ENCODE peak calls at places on chromosomes 6 and 20, in nine cellular contexts. One of them, this sample, is unnamed.

GRCh38 chr6:40287296-40287820 is 299.8 kb downstream of the LRFN2 start:
- DNase-seq in AG10803: no peak
- DNase-seq in pancreas: no peak
- DNase-seq in spleen: no peak
- DNase-seq in vagina: no peak
- DNase-seq in DND-41: no peak
- DNase-seq in epithelial cell of esophagus: peak
- DNase-seq in A549: no peak
- DNase-seq in uterus: no peak
- DNase-seq in this sample: no peak

GRCh38 chr6:223763-224162 is 68.5 kb upstream of the DUSP22 start:
- DNase-seq in AG10803: peak
- DNase-seq in pancreas: no peak
- DNase-seq in spleen: no peak
- DNase-seq in vagina: no peak
- DNase-seq in DND-41: no peak
- DNase-seq in epithelial cell of esophagus: peak
- DNase-seq in A549: no peak
- DNase-seq in uterus: no peak
- DNase-seq in this sample: no peak

GRCh38 chr6:7543761-7544424 is 2.4 kb downstream of the DSP start:
- DNase-seq in AG10803: no peak
- DNase-seq in pancreas: no peak
- DNase-seq in spleen: no peak
- DNase-seq in vagina: no peak
- DNase-seq in DND-41: no peak
- DNase-seq in epithelial cell of esophagus: peak
- DNase-seq in A549: no peak
- DNase-seq in uterus: no peak
- DNase-seq in this sample: peak

GRCh38 chr6:78746457-78746856 is 120.9 kb upstream of the IRAK1BP1 start:
- DNase-seq in AG10803: peak
- DNase-seq in pancreas: no peak
- DNase-seq in spleen: no peak
- DNase-seq in vagina: no peak
- DNase-seq in DND-41: no peak
- DNase-seq in epithelial cell of esophagus: no peak
- DNase-seq in A549: no peak
- DNase-seq in uterus: no peak
- DNase-seq in this sample: no peak

GRCh38 chr6:143732539-143732938 is 54.8 kb downstream of the PHACTR2 start:
- DNase-seq in AG10803: no peak
- DNase-seq in pancreas: no peak
- DNase-seq in spleen: no peak
- DNase-seq in vagina: no peak
- DNase-seq in DND-41: no peak
- DNase-seq in epithelial cell of esophagus: no peak
- DNase-seq in A549: no peak
- DNase-seq in uterus: no peak
- DNase-seq in this sample: no peak

GRCh38 chr6:36387440-36388303 is at the start of gene ETV7:
- DNase-seq in AG10803: peak
- DNase-seq in pancreas: peak
- DNase-seq in spleen: peak
- DNase-seq in vagina: no peak
- DNase-seq in DND-41: no peak
- DNase-seq in epithelial cell of esophagus: peak
- DNase-seq in A549: no peak
- DNase-seq in uterus: peak
- DNase-seq in this sample: peak

GRCh38 chr20:41480054-41480770 is 113.6 kb upstream of the EMILIN3 start:
- DNase-seq in AG10803: no peak
- DNase-seq in pancreas: no peak
- DNase-seq in spleen: no peak
- DNase-seq in vagina: no peak
- DNase-seq in DND-41: peak
- DNase-seq in epithelial cell of esophagus: no peak
- DNase-seq in A549: no peak
- DNase-seq in uterus: no peak
- DNase-seq in this sample: no peak

GRCh38 chr6:151181701-151182367 is 57.9 kb upstream of the AKAP12 start:
- DNase-seq in AG10803: no peak
- DNase-seq in pancreas: no peak
- DNase-seq in spleen: no peak
- DNase-seq in vagina: no peak
- DNase-seq in DND-41: no peak
- DNase-seq in epithelial cell of esophagus: no peak
- DNase-seq in A549: no peak
- DNase-seq in uterus: no peak
- DNase-seq in this sample: peak

DNA sequence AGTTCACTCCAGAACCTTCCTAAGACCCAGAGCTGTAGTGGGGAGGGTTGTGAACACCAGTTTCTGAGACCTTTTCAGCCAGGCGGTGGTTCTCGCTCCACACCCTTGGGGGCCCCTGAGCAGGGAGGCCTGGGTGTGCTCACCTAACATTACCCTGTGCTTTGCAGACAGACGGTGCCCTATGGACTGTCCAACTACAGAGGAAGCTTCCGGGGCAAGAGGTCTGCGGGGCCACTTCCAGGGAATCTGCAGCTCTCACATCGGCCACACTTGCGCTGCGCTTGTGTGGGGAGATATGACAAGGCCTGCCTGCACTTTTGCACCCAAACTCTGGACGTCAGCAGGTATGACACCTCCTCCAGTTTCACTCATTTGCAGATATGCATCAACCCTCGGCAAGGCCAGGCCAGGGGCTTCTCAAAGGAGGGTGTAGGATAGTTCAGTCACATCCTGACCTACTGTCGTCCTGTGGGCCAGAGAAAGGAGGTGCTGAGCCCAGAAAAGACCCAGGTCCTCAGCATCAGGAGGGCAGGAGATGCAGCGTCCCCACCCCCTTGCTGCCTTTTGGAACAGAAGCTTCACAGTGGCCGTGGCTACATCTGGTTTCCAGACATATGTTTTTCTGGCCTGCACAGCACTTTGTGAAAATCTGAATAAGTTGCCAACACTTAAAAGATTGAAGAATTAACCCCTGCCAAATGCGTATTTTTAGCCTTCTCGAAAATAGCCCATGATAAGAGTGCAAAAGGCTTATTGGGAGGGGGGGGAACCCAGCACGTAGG is 20.6 kb downstream of the EDN3 start:
- DNase-seq in AG10803: no peak
- DNase-seq in pancreas: no peak
- DNase-seq in spleen: no peak
- DNase-seq in vagina: no peak
- DNase-seq in DND-41: no peak
- DNase-seq in epithelial cell of esophagus: no peak
- DNase-seq in A549: no peak
- DNase-seq in uterus: no peak
- DNase-seq in this sample: no peak
- TF ChIP-seq CTCF in AG10803: no peak
- TF ChIP-seq CTCF in pancreas: no peak
- TF ChIP-seq CTCF in spleen: no peak
- TF ChIP-seq CTCF in vagina: no peak
- TF ChIP-seq CTCF in DND-41: no peak
- TF ChIP-seq CTCF in epithelial cell of esophagus: no peak
- TF ChIP-seq CTCF in A549: no peak
- TF ChIP-seq CTCF in uterus: no peak
- TF ChIP-seq CTCF in this sample: no peak

DNA sequence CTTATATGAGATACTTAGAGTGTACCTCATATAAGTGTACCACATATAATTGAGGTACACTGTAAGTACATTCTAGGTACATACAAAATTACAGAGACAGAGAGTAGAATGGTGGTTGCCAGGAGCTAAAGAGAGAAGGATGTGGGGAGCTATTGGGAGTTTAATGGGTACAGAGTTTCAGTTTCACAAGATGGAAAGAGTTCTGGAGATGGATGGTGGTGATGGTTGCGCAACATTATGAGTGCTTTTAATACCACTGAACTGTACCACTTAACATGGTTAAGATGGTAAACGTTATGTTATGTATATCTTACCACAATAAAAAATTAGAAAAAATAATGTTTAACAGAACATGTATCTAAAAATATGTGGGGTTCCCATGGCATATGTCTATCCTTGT is 69.4 kb downstream of the PRND start:
- DNase-seq in AG10803: no peak
- DNase-seq in pancreas: no peak
- DNase-seq in spleen: no peak
- DNase-seq in vagina: no peak
- DNase-seq in DND-41: no peak
- DNase-seq in epithelial cell of esophagus: no peak
- DNase-seq in A549: no peak
- DNase-seq in uterus: no peak
- DNase-seq in this sample: no peak
- H3K4me3 ChIP-seq in AG10803: no peak
- H3K4me3 ChIP-seq in pancreas: no peak
- H3K4me3 ChIP-seq in spleen: no peak
- H3K4me3 ChIP-seq in vagina: no peak
- H3K4me3 ChIP-seq in DND-41: no peak
- H3K4me3 ChIP-seq in epithelial cell of esophagus: no peak
- H3K4me3 ChIP-seq in A549: no peak
- H3K4me3 ChIP-seq in uterus: no peak
- H3K4me3 ChIP-seq in this sample: no peak

DNA sequence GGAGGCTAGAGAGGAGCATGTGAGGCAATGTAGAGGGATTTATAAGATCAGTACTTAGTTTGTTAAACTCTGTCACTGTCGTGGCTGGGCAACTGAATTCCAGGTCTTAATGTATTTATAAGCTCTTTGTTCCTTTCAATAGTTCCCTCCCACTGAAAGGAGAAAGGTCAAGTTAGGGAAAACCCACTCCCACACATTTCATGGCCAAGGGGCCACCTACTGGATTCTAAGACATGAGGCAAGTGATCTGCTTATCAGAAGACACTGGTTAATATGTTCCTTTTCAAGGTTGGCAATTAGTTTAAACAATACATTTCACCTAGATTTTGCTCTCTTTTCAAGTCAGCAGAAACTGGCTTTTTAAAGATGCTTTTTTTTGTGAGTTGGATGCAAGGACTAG is 5.4 kb upstream of the GSTA5 start:
- DNase-seq in AG10803: no peak
- DNase-seq in pancreas: no peak
- DNase-seq in spleen: no peak
- DNase-seq in vagina: no peak
- DNase-seq in DND-41: no peak
- DNase-seq in epithelial cell of esophagus: no peak
- DNase-seq in A549: no peak
- DNase-seq in uterus: no peak
- DNase-seq in this sample: no peak
- TF ChIP-seq CTCF in AG10803: no peak
- TF ChIP-seq CTCF in pancreas: no peak
- TF ChIP-seq CTCF in spleen: no peak
- TF ChIP-seq CTCF in vagina: no peak
- TF ChIP-seq CTCF in DND-41: no peak
- TF ChIP-seq CTCF in epithelial cell of esophagus: no peak
- TF ChIP-seq CTCF in A549: no peak
- TF ChIP-seq CTCF in uterus: no peak
- TF ChIP-seq CTCF in this sample: no peak

DNA sequence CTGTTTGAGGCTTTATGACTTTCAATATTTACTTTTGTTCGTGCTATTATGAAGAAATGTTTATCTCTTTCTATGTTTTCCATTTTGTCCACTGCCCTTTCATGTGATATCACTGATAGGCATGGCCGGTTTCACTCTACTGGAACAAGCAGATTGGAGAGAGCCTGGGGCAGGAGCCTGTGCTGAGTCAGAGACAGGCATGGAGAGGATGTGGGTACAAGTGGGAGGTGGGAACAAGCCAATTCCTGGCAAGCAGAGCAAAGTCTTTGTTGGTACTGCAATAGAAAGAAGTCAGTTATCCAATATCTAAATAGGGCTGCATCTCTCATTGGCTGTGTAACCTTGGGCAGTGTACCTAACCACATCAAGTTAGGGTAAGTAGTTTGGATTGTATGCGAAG is 545.6 kb upstream of the MAP3K7 start:
- DNase-seq in AG10803: no peak
- DNase-seq in pancreas: no peak
- DNase-seq in spleen: no peak
- DNase-seq in vagina: no peak
- DNase-seq in DND-41: no peak
- DNase-seq in epithelial cell of esophagus: peak
- DNase-seq in A549: no peak
- DNase-seq in uterus: no peak
- DNase-seq in this sample: no peak
- H3K4me3 ChIP-seq in AG10803: no peak
- H3K4me3 ChIP-seq in pancreas: no peak
- H3K4me3 ChIP-seq in spleen: no peak
- H3K4me3 ChIP-seq in vagina: no peak
- H3K4me3 ChIP-seq in DND-41: no peak
- H3K4me3 ChIP-seq in epithelial cell of esophagus: no peak
- H3K4me3 ChIP-seq in A549: no peak
- H3K4me3 ChIP-seq in uterus: no peak
- H3K4me3 ChIP-seq in this sample: no peak

GRCh38 chr20:20495719-20496474 is 128.0 kb downstream of the INSM1 start:
- DNase-seq in AG10803: no peak
- DNase-seq in pancreas: no peak
- DNase-seq in spleen: no peak
- DNase-seq in vagina: no peak
- DNase-seq in DND-41: no peak
- DNase-seq in epithelial cell of esophagus: no peak
- DNase-seq in A549: no peak
- DNase-seq in uterus: no peak
- DNase-seq in this sample: no peak

GRCh38 chr20:20497242-20497985 is 129.5 kb downstream of the INSM1 start:
- DNase-seq in AG10803: no peak
- DNase-seq in pancreas: no peak
- DNase-seq in spleen: no peak
- DNase-seq in vagina: no peak
- DNase-seq in DND-41: no peak
- DNase-seq in epithelial cell of esophagus: no peak
- DNase-seq in A549: no peak
- DNase-seq in uterus: no peak
- DNase-seq in this sample: no peak

GRCh38 chr20:20499469-20499868 is 131.6 kb downstream of the INSM1 start:
- DNase-seq in AG10803: no peak
- DNase-seq in pancreas: no peak
- DNase-seq in spleen: no peak
- DNase-seq in vagina: no peak
- DNase-seq in DND-41: no peak
- DNase-seq in epithelial cell of esophagus: no peak
- DNase-seq in A549: no peak
- DNase-seq in uterus: no peak
- DNase-seq in this sample: no peak

GRCh38 chr20:20500312-20500711 is 132.4 kb downstream of the INSM1 start:
- DNase-seq in AG10803: no peak
- DNase-seq in pancreas: no peak
- DNase-seq in spleen: no peak
- DNase-seq in vagina: no peak
- DNase-seq in DND-41: no peak
- DNase-seq in epithelial cell of esophagus: no peak
- DNase-seq in A549: no peak
- DNase-seq in uterus: no peak
- DNase-seq in this sample: no peak

GRCh38 chr20:20498081-20498861 is 130.4 kb downstream of the INSM1 start:
- DNase-seq in AG10803: no peak
- DNase-seq in pancreas: no peak
- DNase-seq in spleen: no peak
- DNase-seq in vagina: no peak
- DNase-seq in DND-41: no peak
- DNase-seq in epithelial cell of esophagus: no peak
- DNase-seq in A549: no peak
- DNase-seq in uterus: no peak
- DNase-seq in this sample: peak
- TF ChIP-seq CTCF in AG10803: no peak
- TF ChIP-seq CTCF in pancreas: no peak
- TF ChIP-seq CTCF in spleen: no peak
- TF ChIP-seq CTCF in vagina: no peak
- TF ChIP-seq CTCF in DND-41: no peak
- TF ChIP-seq CTCF in epithelial cell of esophagus: no peak
- TF ChIP-seq CTCF in A549: no peak
- TF ChIP-seq CTCF in uterus: no peak
- TF ChIP-seq CTCF in this sample: no peak

GRCh38 chr20:62707981-62708521 is 585 bp upstream of the NTSR1 start:
- DNase-seq in AG10803: no peak
- DNase-seq in pancreas: peak
- DNase-seq in spleen: no peak
- DNase-seq in vagina: no peak
- DNase-seq in DND-41: peak
- DNase-seq in epithelial cell of esophagus: peak
- DNase-seq in A549: peak
- DNase-seq in uterus: no peak
- DNase-seq in this sample: no peak
- H3K4me3 ChIP-seq in AG10803: no peak
- H3K4me3 ChIP-seq in pancreas: no peak
- H3K4me3 ChIP-seq in spleen: no peak
- H3K4me3 ChIP-seq in vagina: no peak
- H3K4me3 ChIP-seq in DND-41: no peak
- H3K4me3 ChIP-seq in epithelial cell of esophagus: no peak
- H3K4me3 ChIP-seq in A549: peak
- H3K4me3 ChIP-seq in uterus: no peak
- H3K4me3 ChIP-seq in this sample: no peak

This sample was measured in thyroid gland.